ENCODE peak calls at places on chromosomes 4 and X, in five cellular contexts. N, S, V, J and U are unnamed samples.

GRCh38 chrX:37993857-37994619 is 12.3 kb upstream of the SYTL5 start:
- DNase-seq in S (no peak), J (no peak), N (peak), V (no peak), U (peak)

GRCh38 chrX:154027003-154027402 is 7.3 kb upstream of the IRAK1 start:
- DNase-seq in N (no peak), J (no peak), S (no peak), V (no peak), U (no peak)

GRCh38 chrX:154441984-154442707 is 1.8 kb upstream of the FAM50A start:
- DNase-seq in J (no peak), V (no peak), N (no peak), S (no peak), U (no peak)

GRCh38 chr4:138841341-138841740 is 174.2 kb upstream of the NOCT start:
- DNase-seq in V (no peak), N (no peak), S (no peak), J (no peak), U (no peak)

GRCh38 chr4:34181891-34182290 is 2062.4 kb downstream of the ARAP2 start:
- DNase-seq in V (peak), N (no peak), J (no peak), S (peak), U (no peak)

GRCh38 chr4:8874003-8874895 is 2.6 kb upstream of the HMX1 start:
- DNase-seq in N (no peak), J (peak), S (no peak), V (no peak), U (no peak)

GRCh38 chr4:78513411-78513975 is 38.1 kb upstream of the ANXA3 start:
- DNase-seq in J (no peak), N (no peak), V (no peak), S (no peak), U (no peak)

GRCh38 chrX:116436358-116436816 is at the start of gene SLC6A14:
- DNase-seq in S (no peak), N (no peak), V (no peak), J (no peak), U (peak)

GRCh38 chrX:11589573-11590110 is 76.1 kb downstream of the ARHGAP6 start:
- DNase-seq in S (peak), V (no peak), N (no peak), J (no peak), U (no peak)

GRCh38 chrX:154596290-154596929 is 11.5 kb downstream of the CTAG1A start:
- DNase-seq in N (peak), V (peak), J (peak), S (peak), U (peak)

GRCh38 chrX:30939928-30940327 is 50.9 kb upstream of the TAB3 start:
- DNase-seq in J (no peak), N (no peak), S (no peak), V (no peak), U (no peak)

GRCh38 chrX:150361777-150362351 is 1.3 kb upstream of the MAMLD1 start:
- DNase-seq in N (no peak), V (peak), J (peak), S (peak), U (peak)

GRCh38 chrX:129905787-129906580 is at the start of gene UTP14A:
- DNase-seq in J (peak), V (peak), N (peak), S (peak), U (peak)
- H4K8ac ChIP-seq in J (peak), V (peak), N (peak), S (peak), U (no peak)

DNA sequence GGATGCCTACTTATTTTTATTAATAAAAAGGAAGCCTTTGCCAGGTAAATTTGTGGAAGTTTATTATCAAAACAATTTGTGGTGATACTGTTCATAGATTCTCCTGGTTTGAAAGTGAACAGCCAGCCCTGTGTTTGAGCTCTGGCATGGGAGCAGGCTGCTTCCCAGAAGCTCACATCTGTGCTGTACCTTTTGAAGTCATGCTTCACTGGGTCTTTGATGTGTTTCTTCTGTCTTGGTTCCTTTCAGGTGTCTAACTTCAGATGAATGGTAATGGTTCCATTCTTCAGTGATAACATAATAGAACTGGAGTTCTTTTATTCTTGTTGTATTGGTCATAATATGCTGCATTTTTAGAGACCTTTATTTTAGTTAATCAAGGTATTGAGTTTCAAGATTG is 85.5 kb downstream of the BMPR1B start:
- DNase-seq in S (no peak), J (no peak), N (no peak), V (no peak), U (no peak)
- H2AFZ ChIP-seq in S (no peak), J (no peak), N (no peak), V (no peak), U (no peak)

DNA sequence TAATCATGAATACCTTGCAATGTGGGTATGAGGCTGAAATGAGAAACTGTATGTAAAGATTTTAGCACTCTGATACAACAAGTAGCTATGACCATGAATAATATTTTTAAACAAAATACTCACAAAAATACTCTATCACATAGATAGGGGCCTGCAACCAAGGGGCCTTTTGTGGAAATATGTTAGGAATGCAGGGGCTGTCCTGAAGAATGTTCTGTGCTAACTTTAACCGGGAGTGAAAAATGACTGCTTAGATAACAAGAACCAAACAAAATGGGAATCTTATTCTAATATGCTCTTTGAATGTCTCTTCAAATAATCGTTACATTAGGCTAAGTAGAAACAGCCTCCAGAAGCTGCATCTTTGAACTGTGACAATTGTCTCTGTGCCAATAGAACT is 37.9 kb upstream of the GYPA start:
- DNase-seq in S (no peak), N (no peak), V (no peak), J (no peak), U (no peak)
- H2BK15ac ChIP-seq in S (no peak), N (no peak), V (no peak), J (no peak), U (no peak)

GRCh38 chrX:96688789-96689188 is 4.1 kb downstream of the DIAPH2 start:
- DNase-seq in V (no peak), S (no peak), N (no peak), J (no peak), U (no peak)

GRCh38 chrX:96683997-96684338 is 674 bp upstream of the DIAPH2 start:
- DNase-seq in J (no peak), S (peak), V (no peak), N (no peak), U (no peak)

GRCh38 chrX:96684339-96685204 is at the start of gene DIAPH2:
- DNase-seq in V (peak), N (peak), S (peak), J (peak), U (peak)

GRCh38 chrX:96682516-96682915 is 2.1 kb upstream of the DIAPH2 start:
- DNase-seq in V (no peak), N (no peak), J (no peak), S (no peak), U (no peak)

DNA sequence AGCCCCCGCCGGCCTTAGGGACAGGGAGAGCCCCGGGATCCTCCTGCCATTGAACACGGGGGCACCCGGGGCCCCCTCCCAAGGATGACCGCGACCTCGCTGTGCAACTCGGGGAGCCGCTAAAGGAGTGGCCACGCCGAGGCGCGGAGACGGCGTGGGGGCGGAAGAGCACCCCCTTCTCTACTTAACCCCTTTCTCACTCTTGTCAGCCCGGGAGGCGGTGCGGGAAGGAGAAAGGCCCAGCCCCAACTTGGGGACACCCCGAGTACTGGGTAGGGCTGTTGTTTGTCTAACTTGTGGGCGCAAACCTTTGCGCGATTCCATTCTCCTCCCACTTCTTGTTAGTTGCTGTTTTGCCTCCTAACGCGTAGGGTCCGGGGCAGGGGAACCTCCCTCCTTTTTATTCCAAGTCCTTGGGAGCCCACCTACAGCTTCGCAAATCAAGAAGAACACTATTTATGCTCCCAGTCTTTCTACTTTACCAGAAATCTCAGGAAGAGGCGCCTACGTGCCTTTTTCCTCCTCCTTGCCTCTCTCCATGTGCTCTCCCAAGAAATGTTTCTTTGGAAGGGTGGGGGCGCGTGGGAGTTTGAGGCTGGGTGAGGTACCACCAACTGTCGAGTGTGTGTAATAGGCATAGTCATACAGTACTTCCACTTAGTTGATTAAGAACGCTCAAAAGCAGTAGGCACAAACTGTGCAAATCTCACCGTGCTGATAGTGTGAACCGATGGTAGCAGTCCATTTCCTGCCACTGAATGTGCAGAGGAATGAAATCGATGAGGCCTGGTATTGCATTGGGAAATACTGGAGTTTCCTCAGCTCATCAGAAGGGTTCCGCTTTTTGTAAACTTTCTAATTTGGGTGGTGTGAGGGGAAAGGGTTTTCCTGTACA is 810 bp downstream of the DIAPH2 start:
- DNase-seq in V (peak), N (no peak), J (peak), S (peak), U (peak)
- H4K8ac ChIP-seq in V (peak), N (no peak), J (no peak), S (no peak), U (no peak)